ENCODE peak calls at places on chromosomes 11 and 22, in six cellular contexts. One of them, this sample, is unnamed.

GRCh38 chr22:28976588-28976987 is 85.0 kb downstream of the C22orf31 start:
- DNase-seq in sigmoid colon: no peak
- DNase-seq in heart right ventricle: no peak
- DNase-seq in GM23248: peak; percentile 90
- DNase-seq in brain microvascular endothelial cell: peak; percentile 32
- DNase-seq in dorsolateral prefrontal cortex: no peak
- DNase-seq in this sample: no peak

GRCh38 chr11:66489636-66490035 is 9.4 kb downstream of the DPP3 start:
- DNase-seq in GM23248: no peak
- DNase-seq in dorsolateral prefrontal cortex: no peak
- DNase-seq in sigmoid colon: no peak
- DNase-seq in brain microvascular endothelial cell: no peak
- DNase-seq in heart right ventricle: no peak
- DNase-seq in this sample: no peak

GRCh38 chr22:49432211-49432905 is 395.3 kb downstream of the BRD1 start:
- DNase-seq in GM23248: no peak
- DNase-seq in sigmoid colon: no peak
- DNase-seq in dorsolateral prefrontal cortex: no peak
- DNase-seq in heart right ventricle: no peak
- DNase-seq in brain microvascular endothelial cell: no peak
- DNase-seq in this sample: no peak

GRCh38 chr11:126628790-126629621 is 273.5 kb downstream of the ST3GAL4 start:
- DNase-seq in GM23248: peak; percentile 95
- DNase-seq in brain microvascular endothelial cell: no peak
- DNase-seq in sigmoid colon: no peak
- DNase-seq in dorsolateral prefrontal cortex: peak; percentile 74
- DNase-seq in heart right ventricle: no peak
- DNase-seq in this sample: no peak

GRCh38 chr11:126411971-126412381 is 56.5 kb downstream of the ST3GAL4 start:
- DNase-seq in brain microvascular endothelial cell: no peak
- DNase-seq in GM23248: peak; percentile 48
- DNase-seq in sigmoid colon: no peak
- DNase-seq in heart right ventricle: peak; percentile 53
- DNase-seq in dorsolateral prefrontal cortex: no peak
- DNase-seq in this sample: no peak

GRCh38 chr11:66288866-66289547 is at the start of gene YIF1A:
- DNase-seq in dorsolateral prefrontal cortex: peak; percentile 99
- DNase-seq in brain microvascular endothelial cell: peak; percentile 100
- DNase-seq in sigmoid colon: peak; percentile 100
- DNase-seq in heart right ventricle: peak; percentile 99
- DNase-seq in GM23248: peak; percentile 99
- DNase-seq in this sample: peak; percentile 100

GRCh38 chr11:76426660-76427059 is 18.2 kb upstream of the EMSY start:
- DNase-seq in dorsolateral prefrontal cortex: no peak
- DNase-seq in brain microvascular endothelial cell: no peak
- DNase-seq in heart right ventricle: no peak
- DNase-seq in sigmoid colon: no peak
- DNase-seq in GM23248: no peak
- DNase-seq in this sample: no peak

GRCh38 chr11:43579919-43580276 is 100.6 kb upstream of the HSD17B12 start:
- DNase-seq in heart right ventricle: no peak
- DNase-seq in sigmoid colon: no peak
- DNase-seq in GM23248: no peak
- DNase-seq in brain microvascular endothelial cell: no peak
- DNase-seq in dorsolateral prefrontal cortex: no peak
- DNase-seq in this sample: no peak

GRCh38 chr11:66983275-66983924 is 8.3 kb downstream of the C11orf86 start:
- DNase-seq in GM23248: no peak
- DNase-seq in dorsolateral prefrontal cortex: no peak
- DNase-seq in heart right ventricle: no peak
- DNase-seq in sigmoid colon: no peak
- DNase-seq in brain microvascular endothelial cell: no peak
- DNase-seq in this sample: no peak

GRCh38 chr22:47474464-47474863 is 712.0 kb downstream of the TBC1D22A start:
- DNase-seq in sigmoid colon: no peak
- DNase-seq in heart right ventricle: no peak
- DNase-seq in brain microvascular endothelial cell: no peak
- DNase-seq in GM23248: no peak
- DNase-seq in dorsolateral prefrontal cortex: no peak
- DNase-seq in this sample: no peak

GRCh38 chr11:93740802-93741093 is 547 bp downstream of the TAF1D start:
- DNase-seq in heart right ventricle: peak; percentile 44
- DNase-seq in GM23248: peak; percentile 89
- DNase-seq in brain microvascular endothelial cell: peak; percentile 46
- DNase-seq in dorsolateral prefrontal cortex: peak; percentile 66
- DNase-seq in sigmoid colon: peak; percentile 79
- DNase-seq in this sample: peak; percentile 85

GRCh38 chr11:99370557-99371200 is 349.9 kb downstream of the CNTN5 start:
- DNase-seq in GM23248: peak; percentile 58
- DNase-seq in dorsolateral prefrontal cortex: peak; percentile 15
- DNase-seq in sigmoid colon: no peak
- DNase-seq in heart right ventricle: peak; percentile 57
- DNase-seq in brain microvascular endothelial cell: peak; percentile 70
- DNase-seq in this sample: peak; percentile 83

GRCh38 chr11:26344647-26345046 is 12.7 kb downstream of the ANO3 start:
- DNase-seq in brain microvascular endothelial cell: no peak
- DNase-seq in sigmoid colon: no peak
- DNase-seq in heart right ventricle: no peak
- DNase-seq in dorsolateral prefrontal cortex: no peak
- DNase-seq in GM23248: peak; percentile 60
- DNase-seq in this sample: no peak

GRCh38 chr11:125272092-125272491 is 107.5 kb downstream of the PKNOX2 start:
- DNase-seq in sigmoid colon: no peak
- DNase-seq in brain microvascular endothelial cell: peak; percentile 25
- DNase-seq in dorsolateral prefrontal cortex: no peak
- DNase-seq in heart right ventricle: no peak
- DNase-seq in GM23248: peak; percentile 63
- DNase-seq in this sample: no peak

GRCh38 chr11:2529173-2529572 is 84.4 kb downstream of the KCNQ1 start:
- DNase-seq in sigmoid colon: peak; percentile 32
- DNase-seq in brain microvascular endothelial cell: no peak
- DNase-seq in heart right ventricle: no peak
- DNase-seq in dorsolateral prefrontal cortex: peak; percentile 1
- DNase-seq in GM23248: no peak
- DNase-seq in this sample: no peak

GRCh38 chr11:47340980-47341775 is 11.3 kb downstream of the MYBPC3 start:
- DNase-seq in GM23248: peak; percentile 34
- DNase-seq in sigmoid colon: no peak
- DNase-seq in brain microvascular endothelial cell: no peak
- DNase-seq in dorsolateral prefrontal cortex: no peak
- DNase-seq in heart right ventricle: peak; percentile 13
- DNase-seq in this sample: peak; percentile 60

GRCh38 chr22:49580024-49580423 is 247.6 kb downstream of the BRD1 start:
- DNase-seq in GM23248: no peak
- DNase-seq in dorsolateral prefrontal cortex: no peak
- DNase-seq in brain microvascular endothelial cell: no peak
- DNase-seq in heart right ventricle: no peak
- DNase-seq in sigmoid colon: no peak
- DNase-seq in this sample: no peak

GRCh38 chr11:94933225-94934130 is 39.9 kb downstream of the CWC15 start:
- DNase-seq in heart right ventricle: peak; percentile 65
- DNase-seq in dorsolateral prefrontal cortex: no peak
- DNase-seq in sigmoid colon: peak; percentile 79
- DNase-seq in GM23248: peak; percentile 97
- DNase-seq in brain microvascular endothelial cell: peak; percentile 99
- DNase-seq in this sample: no peak

GRCh38 chr11:14357843-14358728 is 897 bp downstream of the RRAS2 start:
- DNase-seq in GM23248: peak; percentile 85
- DNase-seq in dorsolateral prefrontal cortex: no peak
- DNase-seq in heart right ventricle: peak; percentile 41
- DNase-seq in sigmoid colon: peak; percentile 73
- DNase-seq in brain microvascular endothelial cell: peak; percentile 49
- DNase-seq in this sample: peak; percentile 85

GRCh38 chr11:128624269-128625170 is 37.2 kb upstream of the ETS1 start:
- DNase-seq in GM23248: no peak
- DNase-seq in dorsolateral prefrontal cortex: no peak
- DNase-seq in sigmoid colon: no peak
- DNase-seq in heart right ventricle: no peak
- DNase-seq in brain microvascular endothelial cell: no peak
- DNase-seq in this sample: peak; percentile 61

GRCh38 chr22:45612451-45612901 is 59.2 kb upstream of the ATXN10 start:
- DNase-seq in GM23248: peak; percentile 94
- DNase-seq in sigmoid colon: peak; percentile 84
- DNase-seq in brain microvascular endothelial cell: peak; percentile 80
- DNase-seq in heart right ventricle: peak; percentile 45
- DNase-seq in dorsolateral prefrontal cortex: no peak
- DNase-seq in this sample: peak; percentile 83
- H3K4me3 ChIP-seq in GM23248: peak overlapping the region; percentile 70
- H3K4me3 ChIP-seq in sigmoid colon: no peak overlapping the region
- H3K4me3 ChIP-seq in brain microvascular endothelial cell: peak overlapping the region; percentile 35
- H3K4me3 ChIP-seq in heart right ventricle: peak overlapping the region; percentile 15
- H3K4me3 ChIP-seq in dorsolateral prefrontal cortex: no peak overlapping the region
- H3K4me3 ChIP-seq in this sample: peak overlapping the region; percentile 8

DNA sequence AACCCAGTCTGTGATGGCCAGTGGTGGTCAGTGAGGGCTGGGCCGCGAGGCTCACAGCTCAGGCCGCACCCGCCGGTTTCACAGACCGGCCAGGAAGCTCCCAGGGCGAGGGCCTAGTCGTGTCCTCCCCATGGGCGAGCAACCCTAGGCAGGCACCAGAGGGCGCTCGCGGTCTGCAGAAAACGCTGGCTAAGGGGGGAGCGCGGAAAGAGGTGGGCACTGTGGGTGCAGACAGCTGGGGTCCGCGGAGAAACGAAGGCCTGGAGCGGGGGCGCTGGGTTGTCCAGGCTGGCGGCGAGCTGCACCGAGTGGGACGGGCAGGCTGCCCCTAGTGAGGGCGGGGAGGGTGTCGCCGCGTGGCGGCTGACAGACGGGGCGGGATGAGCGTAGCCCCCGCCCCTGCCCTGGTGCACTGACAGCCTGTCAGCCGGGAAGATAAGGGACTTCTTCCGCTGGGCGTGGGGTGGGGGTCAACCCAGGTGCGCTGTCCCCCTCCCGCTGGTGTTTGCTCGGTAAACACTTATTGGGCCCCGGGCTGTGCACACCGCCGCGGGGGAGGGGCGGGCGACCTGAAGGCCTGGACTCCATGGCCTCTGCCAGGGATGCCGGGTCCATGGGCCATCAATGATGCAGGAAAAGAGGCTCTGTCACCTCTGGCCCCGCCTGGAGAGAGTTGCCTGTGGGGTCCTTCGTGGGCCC is 7.5 kb downstream of the GP1BB start:
- DNase-seq in GM23248: peak; percentile 87
- DNase-seq in brain microvascular endothelial cell: peak; percentile 43
- DNase-seq in dorsolateral prefrontal cortex: peak; percentile 77
- DNase-seq in heart right ventricle: peak; percentile 83
- DNase-seq in sigmoid colon: peak; percentile 90
- DNase-seq in this sample: peak; percentile 94
- H3K4me3 ChIP-seq in GM23248: peak overlapping the region; percentile 71
- H3K4me3 ChIP-seq in brain microvascular endothelial cell: peak overlapping the region; percentile 54
- H3K4me3 ChIP-seq in dorsolateral prefrontal cortex: peak overlapping the region; percentile 29
- H3K4me3 ChIP-seq in heart right ventricle: peak overlapping the region; percentile 48
- H3K4me3 ChIP-seq in sigmoid colon: no peak overlapping the region
- H3K4me3 ChIP-seq in this sample: no peak overlapping the region

DNA sequence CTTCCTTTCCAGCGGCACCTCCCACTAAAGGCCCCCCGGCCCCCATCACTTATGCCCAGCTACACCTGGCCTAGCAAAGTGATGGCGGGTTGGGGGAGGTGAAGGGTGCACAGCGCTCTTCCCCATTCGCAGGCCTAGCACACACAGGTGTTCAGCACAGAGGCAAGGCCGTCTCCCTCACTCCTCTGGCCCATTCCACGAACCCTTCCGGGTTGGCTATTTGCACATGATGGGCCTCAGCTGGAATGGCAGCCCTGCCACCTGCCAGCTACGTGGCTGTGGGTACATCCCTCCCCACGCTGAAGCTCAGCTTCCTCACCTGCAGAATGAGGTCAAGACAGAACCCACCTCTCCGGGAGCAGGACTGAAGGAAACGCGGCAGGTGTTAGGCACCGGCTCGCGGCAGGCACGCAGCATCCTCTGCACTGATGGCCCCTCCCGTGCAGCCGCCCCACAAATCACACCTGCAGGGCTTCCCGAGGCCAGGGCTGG is 4.8 kb downstream of the KIAA0930 start:
- DNase-seq in dorsolateral prefrontal cortex: no peak
- DNase-seq in sigmoid colon: no peak
- DNase-seq in GM23248: no peak
- DNase-seq in heart right ventricle: no peak
- DNase-seq in brain microvascular endothelial cell: no peak
- DNase-seq in this sample: no peak
- H3K4me3 ChIP-seq in dorsolateral prefrontal cortex: no peak overlapping the region
- H3K4me3 ChIP-seq in sigmoid colon: no peak overlapping the region
- H3K4me3 ChIP-seq in GM23248: no peak overlapping the region
- H3K4me3 ChIP-seq in heart right ventricle: no peak overlapping the region
- H3K4me3 ChIP-seq in brain microvascular endothelial cell: no peak overlapping the region
- H3K4me3 ChIP-seq in this sample: no peak overlapping the region

DNA sequence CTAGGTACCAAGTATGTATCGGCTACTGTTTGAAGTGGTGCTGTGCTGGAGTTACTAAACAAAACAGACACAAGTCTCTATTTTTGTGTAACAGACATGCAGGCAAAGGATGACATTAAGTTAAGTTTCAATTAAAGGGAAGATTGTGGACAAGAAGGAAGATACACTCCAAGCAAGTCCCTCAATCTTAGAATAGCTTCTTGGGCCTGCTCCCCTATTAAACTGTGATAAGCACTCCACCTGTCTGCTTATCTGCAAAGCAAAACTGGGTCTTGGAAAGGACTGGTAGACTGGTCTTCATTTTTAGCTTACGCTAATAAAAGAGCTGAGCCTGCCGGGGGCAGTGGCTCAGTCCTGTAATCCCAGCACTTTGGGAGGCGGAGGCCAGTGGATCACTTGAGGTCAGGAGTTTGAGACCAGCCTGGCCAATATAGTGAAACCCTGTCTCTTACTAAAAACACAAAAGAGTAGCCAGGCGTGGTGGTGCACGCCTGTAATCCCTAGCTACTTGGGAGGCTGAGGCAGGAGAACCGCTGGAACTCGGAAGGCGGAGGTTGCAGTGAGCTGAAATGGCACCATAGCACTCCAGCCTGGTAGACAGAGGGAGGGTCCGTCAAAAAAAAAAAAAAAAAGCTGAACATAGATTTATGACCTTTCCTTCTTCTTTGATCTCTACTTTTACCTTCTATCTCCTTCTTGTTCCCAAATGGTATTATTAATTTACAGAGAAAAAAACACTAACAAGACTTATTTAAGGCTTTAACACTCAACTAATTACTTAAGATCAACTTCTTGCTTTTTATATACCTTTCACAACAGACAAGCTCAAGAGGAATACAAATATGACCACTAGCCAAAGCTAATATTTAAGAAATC is 4.1 kb downstream of the DDX17 start:
- DNase-seq in dorsolateral prefrontal cortex: no peak
- DNase-seq in heart right ventricle: no peak
- DNase-seq in sigmoid colon: no peak
- DNase-seq in GM23248: no peak
- DNase-seq in brain microvascular endothelial cell: no peak
- DNase-seq in this sample: no peak
- H3K4me3 ChIP-seq in dorsolateral prefrontal cortex: no peak overlapping the region
- H3K4me3 ChIP-seq in heart right ventricle: peak overlapping the region; percentile 88
- H3K4me3 ChIP-seq in sigmoid colon: no peak overlapping the region
- H3K4me3 ChIP-seq in GM23248: peak overlapping the region; percentile 92
- H3K4me3 ChIP-seq in brain microvascular endothelial cell: no peak overlapping the region
- H3K4me3 ChIP-seq in this sample: no peak overlapping the region

GRCh38 chr22:36862251-36863242 is 1.7 kb downstream of the NCF4 start:
- DNase-seq in sigmoid colon: peak; percentile 74
- DNase-seq in GM23248: no peak
- DNase-seq in brain microvascular endothelial cell: no peak
- DNase-seq in dorsolateral prefrontal cortex: no peak
- DNase-seq in heart right ventricle: peak; percentile 36
- DNase-seq in this sample: no peak
- H3K4me3 ChIP-seq in sigmoid colon: no peak overlapping the region
- H3K4me3 ChIP-seq in GM23248: no peak overlapping the region
- H3K4me3 ChIP-seq in brain microvascular endothelial cell: no peak overlapping the region
- H3K4me3 ChIP-seq in dorsolateral prefrontal cortex: no peak overlapping the region
- H3K4me3 ChIP-seq in heart right ventricle: peak overlapping the region; percentile 55
- H3K4me3 ChIP-seq in this sample: no peak overlapping the region